ENCODE peak calls at places on chromosomes 13 and 19, in seven cellular contexts. E, B, H, C, F, M and Y are unnamed samples. For H3K4me1, the result is how much of the 10 kb centered on the place peaks cover.

GRCh38 chr13:105957769-105958438 is 577.6 kb downstream of the EFNB2 start:
- DNase-seq in H (no peak), B (no peak), M (no peak), C (no peak), E (no peak), F (no peak), Y (no peak)

GRCh38 chr19:35223856-35224505 is 4.6 kb downstream of the FAM187B start:
- DNase-seq in M (no peak), H (no peak), F (no peak), B (no peak), C (no peak), E (no peak), Y (peak)

GRCh38 chr19:43124360-43124759 is 41.9 kb upstream of the PSG2 start:
- DNase-seq in H (no peak), F (no peak), M (no peak), E (no peak), B (no peak), C (no peak), Y (no peak)

GRCh38 chr13:41458939-41459753 is 1.8 kb downstream of the RGCC start:
- DNase-seq in H (peak), C (peak), B (peak), M (peak), E (peak), F (no peak), Y (no peak)

GRCh38 chr13:37107868-37108267 is 2.4 kb upstream of the CSNK1A1L start:
- DNase-seq in F (no peak), B (no peak), M (no peak), H (no peak), C (no peak), E (no peak), Y (no peak)

GRCh38 chr13:97275265-97275664 is 53.1 kb downstream of the MBNL2 start:
- DNase-seq in H (no peak), E (no peak), B (peak), F (no peak), M (no peak), C (no peak), Y (no peak)

GRCh38 chr13:112575680-112576079 is 12.3 kb downstream of the TUBGCP3 start:
- DNase-seq in H (no peak), C (peak), E (no peak), M (no peak), F (no peak), B (no peak), Y (no peak)

GRCh38 chr13:113863511-113864302 is at the start of gene GAS6:
- DNase-seq in M (peak), B (peak), E (peak), F (peak), H (no peak), C (peak), Y (peak)

GRCh38 chr13:78241278-78241919 is 322.8 kb upstream of the EDNRB start:
- DNase-seq in E (no peak), C (peak), F (no peak), M (no peak), B (no peak), H (no peak), Y (no peak)

GRCh38 chr19:35216833-35217707 is 11.5 kb downstream of the FAM187B start:
- DNase-seq in M (no peak), E (peak), F (no peak), C (peak), B (peak), H (peak), Y (no peak)

GRCh38 chr13:76654263-76654662 is 231.9 kb downstream of the KCTD12 start:
- DNase-seq in H (no peak), E (no peak), M (no peak), B (no peak), C (no peak), F (no peak), Y (no peak)

GRCh38 chr19:53864308-53864836 is 3.3 kb upstream of the MYADM start:
- DNase-seq in F (no peak), H (no peak), M (no peak), C (no peak), E (no peak), B (no peak), Y (no peak)

GRCh38 chr13:44768233-44768632 is 192.1 kb upstream of the TSC22D1 start:
- DNase-seq in E (no peak), C (no peak), M (no peak), F (no peak), H (peak), B (no peak), Y (no peak)

GRCh38 chr19:3656073-3656746 is 29.6 kb upstream of the CACTIN start:
- DNase-seq in E (no peak), C (no peak), B (no peak), M (no peak), H (no peak), F (peak), Y (no peak)

GRCh38 chr13:22848539-22849052 is 332.2 kb upstream of the SGCG start:
- DNase-seq in B (no peak), C (peak), H (no peak), F (peak), M (no peak), E (no peak), Y (no peak)

GRCh38 chr19:17830567-17831418 is 9.5 kb upstream of the INSL3 start:
- DNase-seq in E (peak), H (peak), B (peak), C (peak), F (peak), M (peak), Y (no peak)

GRCh38 chr13:98563071-98563470 is 13.8 kb downstream of the STK24 start:
- DNase-seq in H (peak), E (no peak), C (no peak), M (no peak), B (no peak), F (no peak), Y (no peak)

GRCh38 chr13:31092631-31093030 is 69.1 kb downstream of the HSPH1 start:
- DNase-seq in F (no peak), C (no peak), M (no peak), H (no peak), B (no peak), E (no peak), Y (no peak)

GRCh38 chr13:40155176-40155575 is 499.7 kb downstream of the COG6 start:
- DNase-seq in C (no peak), B (no peak), F (no peak), M (no peak), E (no peak), H (no peak), Y (no peak)

GRCh38 chr19:3459322-3459881 is 20.9 kb downstream of the SMIM24 start:
- DNase-seq in C (peak), E (peak), F (peak), B (peak), M (peak), H (no peak), Y (peak)

GRCh38 chr13:93814658-93815057 is 588.1 kb downstream of the GPC6 start:
- DNase-seq in B (no peak), M (no peak), E (no peak), C (no peak), H (no peak), F (no peak), Y (no peak)

GRCh38 chr13:76882431-76882830 is 3.8 kb downstream of the KCTD12 start:
- DNase-seq in M (no peak), C (no peak), E (peak), B (no peak), F (no peak), H (no peak), Y (peak)

GRCh38 chr19:34639491-34640085 is 37.4 kb downstream of the SCGB2B2 start:
- DNase-seq in B (peak), F (no peak), H (peak), M (no peak), E (peak), C (peak), Y (no peak)

GRCh38 chr19:23507441-23507840 is 112.2 kb upstream of the ZNF91 start:
- DNase-seq in E (no peak), M (no peak), C (no peak), B (no peak), F (no peak), H (no peak), Y (no peak)

GRCh38 chr19:5519076-5519475 is 48.7 kb downstream of the TINCR start:
- DNase-seq in M (no peak), H (no peak), E (no peak), F (no peak), B (no peak), C (no peak), Y (no peak)

GRCh38 chr19:6718741-6719539 is 1.5 kb downstream of the C3 start:
- DNase-seq in B (no peak), F (peak), E (no peak), H (peak), C (peak), M (peak), Y (peak)

GRCh38 chr13:27920677-27921420 is 1.0 kb downstream of the PDX1 start:
- DNase-seq in H (no peak), E (no peak), F (peak), C (peak), M (no peak), B (no peak), Y (no peak)

GRCh38 chr19:36213793-36214387 is 575 bp downstream of the ZNF565 start:
- DNase-seq in B (peak), H (no peak), C (no peak), E (peak), M (no peak), F (no peak), Y (no peak)

GRCh38 chr13:110274687-110275086 is 32.3 kb downstream of the COL4A1 start:
- DNase-seq in F (no peak), H (no peak), M (no peak), E (no peak), C (peak), B (no peak), Y (no peak)

GRCh38 chr13:100130092-100130491 is 41.2 kb downstream of the PCCA start:
- DNase-seq in E (no peak), B (peak), C (peak), F (no peak), H (no peak), M (no peak), Y (no peak)

GRCh38 chr13:87042946-87043345 is 628.2 kb upstream of the SLITRK5 start:
- DNase-seq in E (no peak), F (no peak), M (no peak), B (no peak), C (no peak), H (no peak), Y (no peak)

GRCh38 chr19:39864118-39864517 is 17.9 kb upstream of the FBL start:
- DNase-seq in H (no peak), B (no peak), E (no peak), M (no peak), C (no peak), F (no peak), Y (no peak)

GRCh38 chr19:18488838-18489626 is 32.8 kb downstream of the ELL start:
- DNase-seq in E (peak), B (no peak), C (peak), F (no peak), H (no peak), M (no peak), Y (no peak)

DNA sequence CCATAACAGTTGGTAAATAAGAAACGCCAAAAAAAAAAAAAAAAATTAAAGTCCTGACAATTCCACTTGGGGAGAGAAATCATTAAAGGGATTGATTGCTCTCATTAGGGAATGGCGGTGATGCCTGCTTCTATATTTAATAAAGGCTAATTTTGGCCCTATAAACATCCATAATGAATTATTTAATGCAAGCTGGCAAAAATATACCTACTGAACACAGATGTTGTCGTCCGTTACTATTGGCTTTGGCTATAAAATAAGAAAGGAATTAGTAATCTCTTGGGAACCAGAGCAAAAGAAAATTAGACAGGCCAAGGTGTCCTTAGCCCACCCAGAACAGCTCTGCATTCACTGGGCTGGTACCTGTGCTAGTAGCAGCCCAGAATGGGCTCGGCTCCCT is 717.3 kb downstream of the DIAPH3 start:
- DNase-seq in H (no peak), C (no peak), M (no peak), E (no peak), B (no peak), F (no peak), Y (no peak)
- H3K4me3 ChIP-seq in H (no peak), C (no peak), M (no peak), E (no peak), B (no peak), F (no peak), Y (no peak)

DNA sequence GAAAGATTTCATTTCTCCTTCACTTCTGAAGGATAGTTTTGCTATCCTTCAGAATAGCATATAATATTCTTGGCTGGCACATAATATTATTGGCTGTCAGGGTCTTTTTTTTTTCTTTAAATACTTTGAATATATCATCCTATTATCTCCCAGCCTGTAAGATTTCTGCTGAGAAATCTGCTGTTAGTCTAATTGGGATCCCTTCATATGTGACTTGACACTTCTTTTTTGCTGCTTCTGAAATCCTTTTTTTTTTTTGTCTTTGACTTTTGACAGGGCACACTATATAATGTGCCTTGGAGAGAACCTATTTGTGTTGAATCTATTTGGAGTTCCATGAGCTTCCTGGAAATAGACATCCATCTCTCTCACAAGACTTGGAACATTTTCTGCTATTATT is 136.9 kb upstream of the UBL3 start:
- DNase-seq in M (no peak), F (no peak), H (no peak), B (no peak), E (no peak), C (no peak), Y (no peak)
- H3K4me1 ChIP-seq in M (under half), F (under half), H (under half), B (under half), E (under half), C (under half), Y (under half)

GRCh38 chr19:38650911-38651584 is 3.6 kb downstream of the ACTN4 start:
- DNase-seq in E (peak), C (no peak), F (no peak), B (no peak), M (no peak), H (no peak), Y (no peak)
- H3K4me3 ChIP-seq in E (peak), C (peak), F (peak), B (peak), M (peak), H (no peak), Y (peak)

DNA sequence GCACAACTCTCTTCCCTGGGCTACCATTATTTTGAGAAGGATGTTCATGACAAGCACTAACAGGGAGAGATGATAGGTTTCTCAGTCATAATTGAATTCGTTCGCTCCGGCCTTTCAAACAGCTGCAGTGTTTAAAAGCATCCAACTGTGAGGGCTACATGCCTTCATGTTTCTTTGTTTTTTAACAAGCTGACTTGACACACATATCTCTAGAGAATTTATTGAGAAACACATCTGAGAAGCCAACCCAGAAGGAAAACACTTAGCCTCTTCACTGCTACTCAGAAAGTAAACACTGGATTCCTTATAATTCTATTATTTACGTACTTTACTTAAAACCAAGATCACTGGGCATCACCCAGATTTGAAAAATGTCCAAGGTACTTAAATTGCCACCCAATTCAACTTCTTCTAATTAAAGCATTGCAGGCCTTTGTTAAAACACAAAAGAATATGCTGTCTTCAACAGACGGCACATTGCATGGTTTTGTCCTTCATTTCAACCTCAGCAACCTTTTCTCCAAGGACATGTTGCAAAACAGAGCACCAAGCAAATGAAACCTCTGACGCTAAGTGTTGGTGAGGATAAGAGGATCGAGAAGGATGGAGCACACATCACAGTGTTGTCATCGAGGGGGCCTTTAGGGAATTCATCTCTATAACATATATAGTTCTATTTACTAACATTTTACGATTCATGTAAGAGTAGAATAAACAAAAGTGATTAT is 75.8 kb downstream of the TBC1D4 start:
- DNase-seq in F (no peak), B (no peak), C (no peak), M (no peak), H (no peak), E (no peak), Y (no peak)
- H3K4me1 ChIP-seq in F (under half), B (half or more), C (under half), M (half or more), H (under half), E (half or more), Y (under half)

DNA sequence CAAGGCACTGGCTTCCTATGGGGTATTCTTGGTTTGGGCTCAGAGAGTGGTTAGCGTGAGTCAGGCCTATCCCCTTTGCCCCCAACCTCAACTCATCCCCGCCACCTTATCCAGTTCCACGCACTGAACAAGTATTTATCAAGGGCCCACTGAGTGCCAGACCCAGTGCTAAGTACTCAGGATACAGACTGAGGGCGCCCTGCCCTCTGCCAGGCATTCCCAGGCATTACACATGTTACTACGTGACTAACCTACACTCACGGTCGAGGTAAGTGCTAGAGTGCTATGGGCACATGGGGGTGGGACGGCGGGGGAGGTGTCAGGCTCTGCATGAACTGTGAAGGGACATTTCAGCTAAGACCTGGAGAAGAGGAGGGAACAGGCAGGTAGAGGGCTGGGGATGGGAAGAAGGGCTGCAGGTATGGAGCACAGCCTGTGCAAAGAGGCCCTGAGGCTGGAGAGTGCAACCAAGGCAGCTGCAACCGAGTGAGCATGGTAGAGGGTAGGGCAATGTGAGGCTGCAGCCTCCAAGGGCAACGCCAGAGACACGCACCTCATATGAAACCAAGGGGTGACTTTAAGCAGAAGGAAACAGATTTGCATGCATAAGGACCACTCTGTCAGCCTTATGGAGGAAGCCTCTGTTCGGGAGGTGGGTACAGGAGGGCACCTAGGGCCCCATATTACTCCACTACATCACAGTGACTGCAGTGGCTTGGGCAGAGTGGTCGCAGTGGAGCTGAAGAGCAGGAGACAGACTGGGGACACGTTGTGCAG is 22.5 kb downstream of the DHRS12 start:
- DNase-seq in B (no peak), C (peak), E (no peak), M (no peak), F (no peak), H (no peak), Y (no peak)
- H3K4me3 ChIP-seq in B (no peak), C (no peak), E (no peak), M (no peak), F (no peak), H (no peak), Y (no peak)

GRCh38 chr19:46454244-46454643 is 17.1 kb downstream of the PNMA8A start:
- DNase-seq in M (no peak), C (no peak), F (no peak), B (no peak), E (no peak), H (no peak), Y (no peak)

GRCh38 chr19:46447824-46448223 is 19.1 kb upstream of the PNMA8C start:
- DNase-seq in M (no peak), H (no peak), E (no peak), B (peak), C (no peak), F (no peak), Y (no peak)

GRCh38 chr19:46453661-46454060 is 17.7 kb downstream of the PNMA8A start:
- DNase-seq in M (no peak), B (no peak), C (no peak), E (no peak), F (no peak), H (no peak), Y (no peak)

GRCh38 chr19:46448601-46449000 is 19.9 kb upstream of the PNMA8C start:
- DNase-seq in B (no peak), C (no peak), E (no peak), F (no peak), H (no peak), M (no peak), Y (no peak)

DNA sequence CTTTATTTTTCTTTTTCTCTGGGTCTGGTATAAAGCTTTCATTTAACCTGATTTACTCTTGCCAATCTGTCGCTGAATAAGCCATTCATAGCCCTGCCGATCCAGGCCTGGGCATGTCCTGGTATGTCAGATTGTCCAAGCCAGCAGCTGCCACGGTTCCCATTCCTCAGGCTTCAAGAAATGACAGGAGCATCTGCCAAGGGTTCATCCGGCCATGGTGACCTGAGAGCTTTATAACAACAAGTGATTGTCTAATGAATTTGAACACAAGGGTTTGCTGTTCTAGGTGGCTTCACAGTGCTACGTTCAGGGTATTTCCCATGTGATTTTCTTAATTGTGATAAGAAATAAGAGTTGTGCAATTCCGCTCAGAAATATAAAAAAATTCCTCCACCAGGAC is 20.0 kb downstream of the PNMA8A start:
- DNase-seq in M (no peak), F (no peak), H (no peak), C (no peak), E (peak), B (no peak), Y (no peak)
- H3K4me1 ChIP-seq in M (under half), F (under half), H (under half), C (under half), E (under half), B (under half), Y (under half)

DNA sequence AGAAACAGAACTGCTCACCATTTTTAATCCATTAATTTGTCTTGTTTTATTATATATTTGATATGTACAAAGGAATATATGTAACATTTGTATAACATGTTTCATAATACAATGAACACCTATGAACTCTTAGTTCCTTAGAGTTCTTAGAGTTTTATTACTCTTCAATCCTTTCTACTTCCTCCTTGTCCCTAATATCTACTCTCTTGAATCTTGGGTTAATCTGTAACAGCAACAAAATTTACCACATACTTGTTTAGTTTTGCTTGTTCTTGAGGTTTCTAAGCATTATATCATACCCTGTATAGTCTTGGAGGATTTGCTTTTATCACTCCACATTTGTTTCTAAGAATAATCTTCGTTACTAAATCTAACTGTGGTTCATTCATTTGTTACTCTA is 151.4 kb downstream of the PDS5B start:
- DNase-seq in M (no peak), H (no peak), C (no peak), B (no peak), F (no peak), E (no peak), Y (no peak)
- H3K4me3 ChIP-seq in M (peak), H (peak), C (no peak), B (peak), F (peak), E (peak), Y (peak)